ENCODE peak calls at places on chromosomes 6 and 20, in ten cellular contexts. F, Z, U, Y, H, V, G, K, E and T are unnamed samples.

GRCh38 chr6:33926451-33926850 is 122.6 kb upstream of the MLN start:
- DNase-seq in Y (peak), Z (no peak), H (no peak), K (no peak), F (peak), E (no peak), U (peak), G (peak), V (no peak), T (no peak)

GRCh38 chr20:32820000-32820697 is 395 bp downstream of the MAPRE1 start:
- DNase-seq in F (peak), Z (peak), K (no peak), U (peak), H (peak), V (peak), Y (peak), E (no peak), G (peak), T (peak)

GRCh38 chr6:155493694-155494143 is 38.1 kb upstream of the NOX3 start:
- DNase-seq in V (peak), E (no peak), Z (no peak), U (no peak), G (no peak), H (no peak), K (peak), F (peak), Y (no peak), T (no peak)

GRCh38 chr6:166565084-166565651 is 21.3 kb downstream of the RAMACL start:
- DNase-seq in Y (no peak), Z (no peak), K (no peak), U (no peak), F (no peak), E (no peak), H (no peak), V (peak), G (no peak), T (no peak)

GRCh38 chr20:41249371-41249770 is 68.2 kb downstream of the ZHX3 start:
- DNase-seq in Y (no peak), H (peak), G (no peak), Z (no peak), F (peak), U (no peak), V (peak), K (no peak), E (no peak), T (peak)

GRCh38 chr6:17042422-17043147 is 59.3 kb upstream of the STMND1 start:
- DNase-seq in K (peak), Y (no peak), F (peak), G (no peak), U (no peak), Z (no peak), V (no peak), E (no peak), H (no peak), T (no peak)

GRCh38 chr6:99905209-99906106 is 88.6 kb downstream of the MCHR2 start:
- DNase-seq in V (no peak), K (peak), F (peak), Z (no peak), Y (peak), H (no peak), G (peak), U (peak), E (no peak), T (no peak)

GRCh38 chr20:37479275-37479674 is 41.8 kb upstream of the NNAT start:
- DNase-seq in K (no peak), G (no peak), V (no peak), Y (no peak), E (no peak), F (no peak), U (no peak), Z (no peak), H (no peak), T (no peak)

GRCh38 chr6:28188111-28188979 is 36.7 kb upstream of the ZSCAN9 start:
- DNase-seq in H (no peak), Y (no peak), E (no peak), U (no peak), K (no peak), Z (no peak), G (peak), V (no peak), F (no peak), T (no peak)